ENCODE peak calls at places on chromosomes 6 and 20, in five cellular contexts. U is heart left ventricle, Y is adrenal gland, G is neural progenitor cell, Q is Caco-2. J is an unnamed sample. For H3K4me1, the result is how much of the 10 kb centered on the place peaks cover.

GRCh38 chr6:170102582-170103481 is 188.0 kb downstream of the DLL1 start:
- DNase-seq in U (no peak), Y (peak), G (no peak), Q (no peak), J (no peak)

GRCh38 chr20:25437153-25437581 is 29.7 kb downstream of the GINS1 start:
- DNase-seq in U (no peak), Y (no peak), G (peak), Q (peak), J (no peak)

GRCh38 chr6:12836009-12836408 is 119.4 kb downstream of the PHACTR1 start:
- DNase-seq in U (no peak), Y (no peak), G (no peak), Q (no peak), J (no peak)

GRCh38 chr6:90087103-90087833 is 193.0 kb downstream of the GJA10 start:
- DNase-seq in U (no peak), Y (no peak), G (no peak), Q (no peak), J (no peak)

GRCh38 chr6:33711140-33712129 is at the start of gene UQCC2:
- DNase-seq in U (peak), Y (peak), G (peak), Q (peak), J (peak)

GRCh38 chr6:38176797-38177751 is 357.5 kb downstream of the ZFAND3 start:
- DNase-seq in U (no peak), Y (no peak), G (peak), Q (no peak), J (no peak)

GRCh38 chr6:4180653-4181255 is 45.4 kb upstream of the ECI2 start:
- DNase-seq in U (no peak), Y (no peak), G (peak), Q (peak), J (no peak)

GRCh38 chr6:80174931-80175572 is 68.6 kb downstream of the BCKDHB start:
- DNase-seq in U (no peak), Y (no peak), G (no peak), Q (no peak), J (no peak)

GRCh38 chr6:23656257-23656731 is 469.7 kb upstream of the NRSN1 start:
- DNase-seq in U (no peak), Y (no peak), G (peak), Q (no peak), J (no peak)

GRCh38 chr6:166567107-166567506 is 19.4 kb downstream of the RAMACL start:
- DNase-seq in U (peak), Y (no peak), G (no peak), Q (no peak), J (no peak)

GRCh38 chr20:46740214-46740609 is 30.8 kb downstream of the SLC2A10 start:
- DNase-seq in U (no peak), Y (no peak), G (no peak), Q (peak), J (no peak)

GRCh38 chr20:13284830-13285229 is 63.8 kb downstream of the ISM1 start:
- DNase-seq in U (no peak), Y (no peak), G (no peak), Q (no peak), J (no peak)

GRCh38 chr6:112038756-112039430 is 15.0 kb upstream of the CCN6 start:
- DNase-seq in U (no peak), Y (no peak), G (no peak), Q (no peak), J (no peak)

GRCh38 chr6:151721671-151722070 is 85.8 kb upstream of the ESR1 start:
- DNase-seq in U (no peak), Y (no peak), G (no peak), Q (no peak), J (no peak)

GRCh38 chr20:57620274-57620990 is at the start of gene ZBP1:
- DNase-seq in U (no peak), Y (no peak), G (no peak), Q (no peak), J (peak)

GRCh38 chr20:51759769-51760510 is 8.2 kb downstream of the ATP9A start:
- DNase-seq in U (no peak), Y (no peak), G (no peak), Q (peak), J (no peak)

GRCh38 chr20:40108321-40108720 is 580.7 kb downstream of the MAFB start:
- DNase-seq in U (no peak), Y (no peak), G (no peak), Q (no peak), J (no peak)

GRCh38 chr6:165662671-165663282 is at the start of gene PDE10A:
- DNase-seq in U (peak), Y (peak), G (peak), Q (peak), J (no peak)

GRCh38 chr6:105618247-105618646 is 215.4 kb upstream of the PREP start:
- DNase-seq in U (no peak), Y (no peak), G (no peak), Q (no peak), J (no peak)

GRCh38 chr20:25987073-25987927 is 290.6 kb upstream of the ZNF337 start:
- DNase-seq in U (peak), Y (no peak), G (peak), Q (peak), J (peak)

GRCh38 chr6:125584468-125584939 is 164.9 kb upstream of the HEY2 start:
- DNase-seq in U (peak), Y (peak), G (peak), Q (peak), J (no peak)

GRCh38 chr6:4405609-4406212 is 270.3 kb upstream of the ECI2 start:
- DNase-seq in U (no peak), Y (no peak), G (peak), Q (no peak), J (no peak)

GRCh38 chr6:44034391-44034861 is 92.8 kb downstream of the MRPL14 start:
- DNase-seq in U (no peak), Y (no peak), G (no peak), Q (no peak), J (peak)

GRCh38 chr6:98054453-98054852 is 771.4 kb upstream of the MMS22L start:
- DNase-seq in U (no peak), Y (no peak), G (no peak), Q (no peak), J (no peak)

GRCh38 chr6:150981669-150982068 is 116.2 kb downstream of the MTHFD1L start:
- DNase-seq in U (no peak), Y (no peak), G (no peak), Q (no peak), J (no peak)

GRCh38 chr20:46541229-46541935 is 9.1 kb downstream of the OCSTAMP start:
- DNase-seq in U (no peak), Y (no peak), G (no peak), Q (no peak), J (no peak)

GRCh38 chr6:145247677-145248419 is 487.5 kb downstream of the EPM2A start:
- DNase-seq in U (no peak), Y (no peak), G (no peak), Q (no peak), J (no peak)

GRCh38 chr6:1094306-1094705 is 217.6 kb upstream of the FOXQ1 start:
- DNase-seq in U (no peak), Y (no peak), G (no peak), Q (no peak), J (no peak)

GRCh38 chr6:163683105-163683622 is 268.6 kb downstream of the QKI start:
- DNase-seq in U (no peak), Y (no peak), G (no peak), Q (no peak), J (no peak)

GRCh38 chr6:170344631-170345576 is 38.3 kb downstream of the FAM120B start:
- DNase-seq in U (peak), Y (peak), G (no peak), Q (no peak), J (no peak)

GRCh38 chr6:140050232-140050995 is 676.0 kb upstream of the CITED2 start:
- DNase-seq in U (peak), Y (no peak), G (peak), Q (peak), J (no peak)

GRCh38 chr6:4350571-4351505 is 215.5 kb upstream of the ECI2 start:
- DNase-seq in U (peak), Y (peak), G (no peak), Q (no peak), J (no peak)

GRCh38 chr6:39411465-39411864 is 89.0 kb upstream of the KCNK16 start:
- DNase-seq in U (no peak), Y (no peak), G (no peak), Q (no peak), J (no peak)

GRCh38 chr20:10540636-10541493 is 105.8 kb downstream of the SLX4IP start:
- DNase-seq in U (no peak), Y (no peak), G (no peak), Q (peak), J (no peak)

GRCh38 chr20:38726849-38727601 is 2.7 kb downstream of the SLC32A1 start:
- DNase-seq in U (no peak), Y (no peak), G (peak), Q (peak), J (no peak)

GRCh38 chr6:44942201-44942600 is 385.9 kb upstream of the RUNX2 start:
- DNase-seq in U (no peak), Y (no peak), G (no peak), Q (no peak), J (no peak)

GRCh38 chr6:121436966-121437756 is 1.7 kb downstream of the GJA1 start:
- DNase-seq in U (peak), Y (peak), G (peak), Q (peak), J (peak)

GRCh38 chr20:61797200-61797599 is 268.5 kb downstream of the TAF4 start:
- DNase-seq in U (no peak), Y (no peak), G (peak), Q (no peak), J (no peak)

DNA sequence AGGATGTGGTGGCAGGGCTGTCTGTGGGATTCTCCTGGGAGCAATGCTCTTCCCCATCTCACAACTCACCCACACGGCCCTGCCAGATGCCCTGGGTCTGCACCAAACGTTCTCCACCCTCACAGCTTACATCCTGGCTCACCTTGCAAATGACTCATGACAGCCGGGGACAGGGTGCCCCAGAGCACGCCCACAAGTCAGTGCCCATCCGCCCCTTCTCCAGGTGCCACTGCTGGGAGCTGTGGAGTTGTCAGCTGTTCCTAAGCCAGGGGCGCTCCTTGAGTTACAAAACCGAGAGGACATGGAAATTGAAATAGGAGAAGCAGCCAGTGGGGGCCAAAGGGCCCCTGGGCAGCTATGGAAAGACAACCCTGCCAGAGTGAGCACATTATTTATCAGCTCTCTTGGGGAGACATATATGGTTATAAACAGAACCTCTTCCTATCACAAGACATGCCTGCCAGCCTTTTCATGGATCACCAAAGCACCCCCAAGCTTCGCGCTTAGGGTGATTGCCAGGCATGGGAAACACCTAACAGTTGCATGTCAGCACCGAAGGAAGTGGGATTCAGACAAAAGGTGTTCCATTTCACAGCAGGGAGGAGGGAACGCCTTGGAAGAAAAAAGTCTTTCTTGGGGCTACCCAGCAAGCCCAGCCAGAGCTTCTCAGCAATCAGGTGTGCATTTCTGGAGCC is 236.8 kb downstream of the LY86 start:
- DNase-seq in U (peak), Y (no peak), G (no peak), Q (no peak), J (no peak)
- TF ChIP-seq CTCF in U (no peak), Y (no peak), G (no peak), Q (no peak), J (no peak)

DNA sequence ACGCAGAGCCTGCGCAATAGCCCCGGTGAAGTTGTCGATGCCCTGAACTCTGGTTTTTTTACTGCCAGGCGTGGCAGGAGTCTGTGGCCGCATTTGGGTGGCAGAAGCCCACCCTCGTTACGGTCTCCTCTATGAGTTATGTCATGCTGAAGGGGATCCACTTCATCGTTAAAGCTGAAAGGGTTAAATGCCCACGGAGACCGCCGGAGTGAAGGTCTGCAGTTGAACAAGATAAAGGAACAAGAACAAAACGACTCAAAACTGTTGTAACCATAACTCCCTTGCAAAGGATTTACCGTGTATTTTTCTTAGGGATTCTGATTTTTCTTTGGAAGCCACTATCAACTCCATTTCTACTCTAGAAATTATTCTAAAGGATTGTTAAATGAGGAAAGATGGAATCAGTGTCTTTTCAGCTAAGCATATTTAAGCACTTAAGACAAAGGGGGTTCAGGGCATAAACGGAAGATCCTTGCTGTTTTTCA is 501 bp upstream of the ELOVL5 start:
- DNase-seq in U (no peak), Y (no peak), G (no peak), Q (no peak), J (no peak)
- H3K4me3 ChIP-seq in U (peak), Y (peak), G (peak), Q (peak), J (peak)

GRCh38 chr6:17869753-17870050 is 117.7 kb downstream of the KIF13A start:
- DNase-seq in U (no peak), Y (no peak), G (no peak), Q (no peak), J (no peak)
- H3K4me1 ChIP-seq in U (half or more), Y (under half), G (under half), Q (under half), J (under half)

DNA sequence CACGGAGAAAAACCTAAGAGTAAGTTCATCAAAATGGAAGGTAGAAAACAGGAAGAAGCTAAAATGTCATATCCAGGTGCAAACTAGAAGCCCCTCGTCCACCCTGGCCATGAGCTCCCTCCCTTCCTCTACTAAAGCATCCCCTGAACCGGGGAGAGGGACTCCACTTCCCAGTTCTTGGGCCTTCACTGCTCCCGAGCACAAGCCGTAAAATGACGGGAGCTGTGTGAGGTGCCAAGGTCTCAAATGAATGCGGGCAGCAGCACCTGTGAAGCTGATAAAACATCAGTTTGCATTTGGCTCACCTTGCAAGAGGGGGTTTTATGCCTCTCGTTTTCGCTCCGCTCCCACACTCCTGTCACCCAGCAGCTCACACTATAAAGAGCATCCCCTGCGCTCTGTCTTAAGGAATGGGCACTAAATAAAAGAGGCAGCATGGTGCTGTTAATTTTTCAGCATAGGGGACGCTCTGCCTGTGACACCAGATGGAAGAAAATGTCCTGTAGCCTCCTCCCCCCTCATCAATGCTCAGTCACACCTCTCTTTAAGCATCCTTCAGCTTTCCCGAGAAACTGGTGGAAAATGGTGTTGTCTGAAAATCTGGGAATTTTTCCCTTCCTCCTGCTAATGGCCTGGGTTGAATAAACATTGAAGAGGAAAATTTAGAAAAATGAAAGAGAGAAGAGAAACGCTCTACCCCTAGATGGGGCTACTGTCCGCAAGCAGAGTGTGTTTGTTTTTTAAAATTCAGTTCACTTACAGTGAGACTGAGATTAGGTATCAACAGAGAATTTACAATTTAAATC is 563.0 kb upstream of the AGPAT4 start:
- DNase-seq in U (no peak), Y (no peak), G (no peak), Q (no peak), J (no peak)
- TF ChIP-seq CTCF in U (peak), Y (peak), G (peak), Q (peak), J (no peak)

GRCh38 chr6:6220718-6221117 is 99.7 kb downstream of the F13A1 start:
- DNase-seq in U (no peak), Y (no peak), G (no peak), Q (no peak), J (no peak)

GRCh38 chr6:6217838-6218237 is 102.6 kb downstream of the F13A1 start:
- DNase-seq in U (no peak), Y (no peak), G (no peak), Q (no peak), J (no peak)

GRCh38 chr6:6219716-6220115 is 100.7 kb downstream of the F13A1 start:
- DNase-seq in U (no peak), Y (no peak), G (no peak), Q (no peak), J (no peak)

GRCh38 chr6:6221829-6222535 is 98.5 kb downstream of the F13A1 start:
- DNase-seq in U (no peak), Y (no peak), G (peak), Q (peak), J (no peak)

DNA sequence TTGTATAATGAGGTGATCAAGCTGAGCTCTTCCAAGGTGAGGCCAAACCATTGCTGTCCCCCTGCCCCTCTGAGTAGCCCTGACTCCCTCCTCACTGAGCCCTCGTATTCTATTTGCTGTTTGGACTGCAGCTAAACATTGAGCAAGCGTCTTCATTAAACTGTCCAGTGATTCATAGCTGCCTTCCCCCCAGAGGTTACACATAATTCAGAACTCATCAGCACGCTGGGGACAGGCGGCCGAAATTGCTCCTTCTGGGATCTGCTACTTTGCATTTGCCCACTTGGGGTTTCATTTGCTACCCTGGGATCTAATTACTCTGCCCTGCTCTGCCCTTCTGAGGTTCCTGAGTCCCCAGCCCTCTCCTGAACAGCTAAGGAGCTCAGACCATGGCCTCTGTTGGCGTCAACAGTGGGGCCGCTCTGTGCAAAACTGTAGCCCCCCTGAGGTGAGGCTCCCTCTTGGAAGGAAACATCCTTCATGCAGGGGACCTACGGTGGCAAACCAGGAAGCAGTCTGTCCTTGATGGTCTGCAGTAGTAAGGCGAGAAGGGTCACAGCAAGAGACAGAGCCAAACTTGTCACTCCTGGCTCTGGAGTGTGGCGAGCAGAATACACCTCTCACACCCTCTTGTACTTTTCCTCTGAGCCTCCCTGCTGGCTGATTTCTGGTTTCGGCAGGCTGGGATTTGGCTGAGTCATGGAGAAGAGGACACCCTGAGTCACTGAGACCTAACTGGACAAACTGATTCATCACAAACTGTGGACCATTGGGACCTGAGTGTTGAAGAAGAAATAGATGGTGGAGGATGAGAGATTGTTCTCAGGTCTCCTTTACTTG is 102.0 kb downstream of the F13A1 start:
- DNase-seq in U (no peak), Y (no peak), G (no peak), Q (no peak), J (no peak)
- H3K4me3 ChIP-seq in U (no peak), Y (no peak), G (no peak), Q (no peak), J (no peak)

GRCh38 chr6:143021543-143021942 is 39.1 kb upstream of the AIG1 start:
- DNase-seq in U (no peak), Y (no peak), G (no peak), Q (no peak), J (no peak)
- H3K4me1 ChIP-seq in U (under half), Y (under half), G (under half), Q (under half), J (under half)

GRCh38 chr6:26657268-26657667 is 2.3 kb downstream of the ZNF322 start:
- DNase-seq in U (no peak), Y (no peak), G (no peak), Q (no peak), J (no peak)

GRCh38 chr6:26659042-26659359 is 545 bp downstream of the ZNF322 start:
- DNase-seq in U (no peak), Y (no peak), G (no peak), Q (no peak), J (no peak)

GRCh38 chr6:26660096-26660425 is 515 bp upstream of the ZNF322 start:
- DNase-seq in U (no peak), Y (no peak), G (no peak), Q (no peak), J (no peak)
- TF ChIP-seq CTCF in U (no peak), Y (peak), G (peak), Q (peak), J (no peak)

GRCh38 chr6:160678744-160679401 is 14.8 kb upstream of the LPA start:
- DNase-seq in U (no peak), Y (no peak), G (no peak), Q (no peak), J (no peak)
- H3K4me3 ChIP-seq in U (no peak), Y (no peak), G (peak), Q (no peak), J (no peak)

GRCh38 chr6:158870418-158870957 is 51.3 kb upstream of the EZR start:
- DNase-seq in U (no peak), Y (no peak), G (no peak), Q (no peak), J (no peak)
- H3K4me1 ChIP-seq in U (under half), Y (under half), G (under half), Q (under half), J (under half)

J was measured in mucosa of descending colon.